ENCODE peak calls at places on chromosomes 2 and 18, in ten cellular contexts. One of them, this sample, is unnamed.

GRCh38 chr2:128514555-128514955 is 195.9 kb upstream of the HS6ST1 start:
- DNase-seq in neural progenitor cell: no peak
- DNase-seq in epithelial cell of esophagus: no peak
- DNase-seq in IMR-90: no peak
- DNase-seq in fibroblast of villous mesenchyme: no peak
- DNase-seq in neuronal stem cell: no peak
- DNase-seq in foreskin fibroblast: no peak
- DNase-seq in fibroblast of mammary gland: no peak
- DNase-seq in A549: no peak
- DNase-seq in heart right ventricle: no peak
- DNase-seq in this sample: no peak

GRCh38 chr2:118474151-118474561 is 373.3 kb downstream of the EN1 start:
- DNase-seq in fibroblast of villous mesenchyme: no peak
- DNase-seq in neuronal stem cell: no peak
- DNase-seq in epithelial cell of esophagus: no peak
- DNase-seq in A549: no peak
- DNase-seq in heart right ventricle: no peak
- DNase-seq in neural progenitor cell: peak; percentile 52
- DNase-seq in foreskin fibroblast: no peak
- DNase-seq in IMR-90: no peak
- DNase-seq in fibroblast of mammary gland: no peak
- DNase-seq in this sample: no peak

GRCh38 chr2:102358496-102358895 is 2.9 kb downstream of the IL18R1 start:
- DNase-seq in epithelial cell of esophagus: no peak
- DNase-seq in neural progenitor cell: no peak
- DNase-seq in A549: no peak
- DNase-seq in heart right ventricle: no peak
- DNase-seq in IMR-90: no peak
- DNase-seq in neuronal stem cell: no peak
- DNase-seq in fibroblast of villous mesenchyme: no peak
- DNase-seq in foreskin fibroblast: no peak
- DNase-seq in fibroblast of mammary gland: no peak
- DNase-seq in this sample: no peak

GRCh38 chr2:138496096-138496651 is 5.4 kb upstream of the SPOPL start:
- DNase-seq in fibroblast of villous mesenchyme: no peak
- DNase-seq in fibroblast of mammary gland: no peak
- DNase-seq in neuronal stem cell: no peak
- DNase-seq in epithelial cell of esophagus: no peak
- DNase-seq in A549: no peak
- DNase-seq in neural progenitor cell: peak; percentile 25
- DNase-seq in foreskin fibroblast: no peak
- DNase-seq in IMR-90: no peak
- DNase-seq in heart right ventricle: no peak
- DNase-seq in this sample: no peak

GRCh38 chr2:158467248-158467647 is 10.5 kb downstream of the PKP4 start:
- DNase-seq in fibroblast of villous mesenchyme: no peak
- DNase-seq in heart right ventricle: no peak
- DNase-seq in foreskin fibroblast: no peak
- DNase-seq in epithelial cell of esophagus: no peak
- DNase-seq in IMR-90: no peak
- DNase-seq in neural progenitor cell: no peak
- DNase-seq in neuronal stem cell: no peak
- DNase-seq in A549: no peak
- DNase-seq in fibroblast of mammary gland: no peak
- DNase-seq in this sample: no peak

GRCh38 chr2:221915926-221916325 is 343.8 kb upstream of the EPHA4 start:
- DNase-seq in fibroblast of mammary gland: peak; percentile 30
- DNase-seq in neural progenitor cell: no peak
- DNase-seq in epithelial cell of esophagus: peak; percentile 3
- DNase-seq in neuronal stem cell: no peak
- DNase-seq in IMR-90: no peak
- DNase-seq in heart right ventricle: no peak
- DNase-seq in A549: no peak
- DNase-seq in foreskin fibroblast: no peak
- DNase-seq in fibroblast of villous mesenchyme: no peak
- DNase-seq in this sample: no peak

GRCh38 chr2:98541906-98542305 is 66.4 kb downstream of the COA5 start:
- DNase-seq in fibroblast of mammary gland: peak; percentile 26
- DNase-seq in IMR-90: no peak
- DNase-seq in epithelial cell of esophagus: peak; percentile 23
- DNase-seq in fibroblast of villous mesenchyme: peak; percentile 75
- DNase-seq in neuronal stem cell: no peak
- DNase-seq in heart right ventricle: no peak
- DNase-seq in foreskin fibroblast: no peak
- DNase-seq in A549: no peak
- DNase-seq in neural progenitor cell: no peak
- DNase-seq in this sample: no peak

GRCh38 chr2:159755788-159756187 is 42.2 kb downstream of the CD302 start:
- DNase-seq in IMR-90: peak; percentile 47
- DNase-seq in A549: peak; percentile 51
- DNase-seq in epithelial cell of esophagus: peak; percentile 99
- DNase-seq in fibroblast of villous mesenchyme: peak; percentile 52
- DNase-seq in neuronal stem cell: no peak
- DNase-seq in neural progenitor cell: peak; percentile 18
- DNase-seq in fibroblast of mammary gland: peak; percentile 38
- DNase-seq in heart right ventricle: no peak
- DNase-seq in foreskin fibroblast: peak; percentile 17
- DNase-seq in this sample: no peak

GRCh38 chr2:156333274-156333950 is 891 bp upstream of the NR4A2 start:
- DNase-seq in neuronal stem cell: no peak
- DNase-seq in neural progenitor cell: no peak
- DNase-seq in epithelial cell of esophagus: peak; percentile 51
- DNase-seq in A549: no peak
- DNase-seq in foreskin fibroblast: no peak
- DNase-seq in fibroblast of mammary gland: no peak
- DNase-seq in fibroblast of villous mesenchyme: no peak
- DNase-seq in IMR-90: no peak
- DNase-seq in heart right ventricle: no peak
- DNase-seq in this sample: no peak

GRCh38 chr2:7010376-7010775 is 93.2 kb downstream of the RNF144A start:
- DNase-seq in IMR-90: peak; percentile 3
- DNase-seq in heart right ventricle: no peak
- DNase-seq in neuronal stem cell: no peak
- DNase-seq in epithelial cell of esophagus: no peak
- DNase-seq in foreskin fibroblast: peak; percentile 70
- DNase-seq in neural progenitor cell: no peak
- DNase-seq in fibroblast of villous mesenchyme: peak; percentile 85
- DNase-seq in A549: no peak
- DNase-seq in fibroblast of mammary gland: peak; percentile 98
- DNase-seq in this sample: no peak

GRCh38 chr2:68594674-68595492 is 48.5 kb upstream of the PROKR1 start:
- DNase-seq in neuronal stem cell: no peak
- DNase-seq in heart right ventricle: peak; percentile 17
- DNase-seq in neural progenitor cell: peak; percentile 48
- DNase-seq in A549: peak; percentile 59
- DNase-seq in epithelial cell of esophagus: peak; percentile 57
- DNase-seq in foreskin fibroblast: peak; percentile 19
- DNase-seq in fibroblast of mammary gland: peak; percentile 49
- DNase-seq in IMR-90: peak; percentile 56
- DNase-seq in fibroblast of villous mesenchyme: peak; percentile 55
- DNase-seq in this sample: no peak

GRCh38 chr2:29040552-29040951 is 33.8 kb downstream of the PCARE start:
- DNase-seq in foreskin fibroblast: no peak
- DNase-seq in fibroblast of mammary gland: no peak
- DNase-seq in IMR-90: peak; percentile 10
- DNase-seq in A549: no peak
- DNase-seq in neuronal stem cell: no peak
- DNase-seq in heart right ventricle: no peak
- DNase-seq in epithelial cell of esophagus: no peak
- DNase-seq in fibroblast of villous mesenchyme: no peak
- DNase-seq in neural progenitor cell: no peak
- DNase-seq in this sample: no peak

GRCh38 chr2:17791121-17791902 is 24.9 kb upstream of the MSGN1 start:
- DNase-seq in fibroblast of mammary gland: peak; percentile 83
- DNase-seq in fibroblast of villous mesenchyme: peak; percentile 92
- DNase-seq in neural progenitor cell: no peak
- DNase-seq in neuronal stem cell: no peak
- DNase-seq in epithelial cell of esophagus: no peak
- DNase-seq in heart right ventricle: no peak
- DNase-seq in A549: no peak
- DNase-seq in foreskin fibroblast: peak; percentile 59
- DNase-seq in IMR-90: peak; percentile 84
- DNase-seq in this sample: no peak

DNA sequence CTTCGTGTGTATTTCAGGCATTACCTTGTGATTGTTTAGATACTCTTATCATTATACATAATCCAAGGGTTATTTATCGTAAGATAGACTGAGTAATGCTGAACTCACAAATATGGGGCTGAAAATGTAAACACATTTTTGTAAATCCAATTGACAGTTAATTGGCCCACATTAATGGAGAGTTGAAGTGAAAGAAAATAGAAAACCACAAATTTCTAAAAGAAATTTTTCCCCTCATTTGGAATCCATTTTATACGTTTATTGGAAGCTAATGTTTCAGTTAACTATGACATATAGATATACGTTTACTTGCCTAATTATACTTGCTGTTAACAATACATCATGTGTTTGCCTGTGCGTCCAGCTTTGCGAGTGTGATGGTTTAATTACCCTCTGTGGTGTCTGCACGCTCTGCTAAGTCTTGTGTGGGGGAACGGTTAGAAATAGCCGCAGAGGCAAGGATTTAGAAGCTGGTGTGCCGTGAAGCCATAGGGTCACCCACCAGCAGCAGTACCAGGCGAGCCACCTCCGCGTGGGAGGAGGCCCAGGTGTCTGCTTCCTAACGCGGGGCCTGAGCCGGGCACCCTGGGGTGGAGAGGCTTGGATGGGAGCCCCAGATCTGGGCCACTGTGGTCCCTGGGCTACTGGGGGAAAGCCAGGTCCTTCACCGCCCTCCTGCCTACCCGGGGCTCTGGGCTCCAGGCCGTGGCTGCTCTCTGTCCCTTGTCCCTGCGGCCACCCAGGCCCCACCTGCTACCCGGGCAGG is 38.0 kb downstream of the TSHZ1 start:
- DNase-seq in epithelial cell of esophagus: no peak
- DNase-seq in A549: no peak
- DNase-seq in fibroblast of mammary gland: no peak
- DNase-seq in neuronal stem cell: no peak
- DNase-seq in neural progenitor cell: no peak
- DNase-seq in heart right ventricle: no peak
- DNase-seq in fibroblast of villous mesenchyme: peak; percentile 52
- DNase-seq in IMR-90: no peak
- DNase-seq in foreskin fibroblast: no peak
- DNase-seq in this sample: no peak
- H3K4me3 ChIP-seq in epithelial cell of esophagus: peak overlapping the region; percentile 50
- H3K4me3 ChIP-seq in A549: peak overlapping the region; percentile 36
- H3K4me3 ChIP-seq in fibroblast of mammary gland: peak overlapping the region; percentile 45
- H3K4me3 ChIP-seq in neuronal stem cell: no peak overlapping the region
- H3K4me3 ChIP-seq in neural progenitor cell: no peak overlapping the region
- H3K4me3 ChIP-seq in heart right ventricle: peak overlapping the region; percentile 43
- H3K4me3 ChIP-seq in fibroblast of villous mesenchyme: peak overlapping the region; percentile 48
- H3K4me3 ChIP-seq in IMR-90: peak overlapping the region; percentile 40
- H3K4me3 ChIP-seq in foreskin fibroblast: peak overlapping the region; percentile 59
- H3K4me3 ChIP-seq in this sample: peak overlapping the region; percentile 52

GRCh38 chr2:172513524-172513900 is 42.4 kb upstream of the PDK1 start:
- DNase-seq in fibroblast of villous mesenchyme: no peak
- DNase-seq in fibroblast of mammary gland: no peak
- DNase-seq in heart right ventricle: no peak
- DNase-seq in A549: no peak
- DNase-seq in neural progenitor cell: no peak
- DNase-seq in foreskin fibroblast: no peak
- DNase-seq in IMR-90: no peak
- DNase-seq in neuronal stem cell: no peak
- DNase-seq in epithelial cell of esophagus: no peak
- DNase-seq in this sample: no peak
- H3K4me3 ChIP-seq in fibroblast of villous mesenchyme: no peak overlapping the region
- H3K4me3 ChIP-seq in fibroblast of mammary gland: no peak overlapping the region
- H3K4me3 ChIP-seq in heart right ventricle: no peak overlapping the region
- H3K4me3 ChIP-seq in A549: no peak overlapping the region
- H3K4me3 ChIP-seq in neural progenitor cell: no peak overlapping the region
- H3K4me3 ChIP-seq in foreskin fibroblast: no peak overlapping the region
- H3K4me3 ChIP-seq in IMR-90: no peak overlapping the region
- H3K4me3 ChIP-seq in neuronal stem cell: no peak overlapping the region
- H3K4me3 ChIP-seq in epithelial cell of esophagus: no peak overlapping the region
- H3K4me3 ChIP-seq in this sample: no peak overlapping the region

GRCh38 chr2:237695201-237695780 is 67.9 kb downstream of the LRRFIP1 start:
- DNase-seq in epithelial cell of esophagus: peak; percentile 90
- DNase-seq in neuronal stem cell: no peak
- DNase-seq in IMR-90: peak; percentile 99
- DNase-seq in heart right ventricle: no peak
- DNase-seq in fibroblast of villous mesenchyme: peak; percentile 96
- DNase-seq in A549: peak; percentile 84
- DNase-seq in neural progenitor cell: no peak
- DNase-seq in foreskin fibroblast: peak; percentile 91
- DNase-seq in fibroblast of mammary gland: peak; percentile 98
- DNase-seq in this sample: no peak
- H3K4me3 ChIP-seq in epithelial cell of esophagus: no peak overlapping the region
- H3K4me3 ChIP-seq in neuronal stem cell: no peak overlapping the region
- H3K4me3 ChIP-seq in IMR-90: no peak overlapping the region
- H3K4me3 ChIP-seq in heart right ventricle: peak overlapping the region; percentile 75
- H3K4me3 ChIP-seq in fibroblast of villous mesenchyme: no peak overlapping the region
- H3K4me3 ChIP-seq in A549: peak overlapping the region; percentile 82
- H3K4me3 ChIP-seq in neural progenitor cell: no peak overlapping the region
- H3K4me3 ChIP-seq in foreskin fibroblast: peak overlapping the region; percentile 4
- H3K4me3 ChIP-seq in fibroblast of mammary gland: no peak overlapping the region
- H3K4me3 ChIP-seq in this sample: peak overlapping the region; percentile 83

DNA sequence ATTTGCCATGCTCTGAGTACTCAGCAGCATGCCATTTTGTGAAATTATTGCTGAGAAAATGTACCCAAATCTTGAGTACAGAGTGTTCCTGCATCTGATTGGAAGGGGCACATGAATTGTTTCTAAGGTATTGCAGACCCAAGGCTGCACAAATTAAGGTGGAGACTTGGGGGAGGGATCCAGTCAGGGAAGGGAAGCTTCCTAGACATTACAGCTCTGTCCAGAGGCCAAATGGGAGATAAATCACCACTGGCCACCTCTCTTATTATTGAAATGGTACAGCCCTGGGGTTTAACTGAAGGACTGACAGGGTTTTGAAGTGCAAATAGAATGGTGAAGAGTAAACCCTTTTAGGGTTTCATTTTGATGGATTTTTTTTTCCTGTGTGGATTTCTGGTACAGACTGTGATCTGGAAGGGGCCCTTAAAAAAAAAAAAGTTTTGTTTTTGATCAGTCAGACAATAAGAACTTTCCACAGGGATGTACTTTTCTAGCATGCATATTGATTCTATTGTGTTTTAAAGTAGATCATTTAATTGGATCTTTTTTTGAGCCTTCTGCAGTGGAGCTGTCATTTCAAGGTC is 119.4 kb downstream of the GREB1L start:
- DNase-seq in A549: no peak
- DNase-seq in epithelial cell of esophagus: no peak
- DNase-seq in fibroblast of villous mesenchyme: no peak
- DNase-seq in IMR-90: no peak
- DNase-seq in heart right ventricle: no peak
- DNase-seq in neuronal stem cell: no peak
- DNase-seq in neural progenitor cell: peak; percentile 62
- DNase-seq in foreskin fibroblast: no peak
- DNase-seq in fibroblast of mammary gland: peak; percentile 22
- DNase-seq in this sample: no peak
- H3K4me3 ChIP-seq in A549: no peak overlapping the region
- H3K4me3 ChIP-seq in epithelial cell of esophagus: no peak overlapping the region
- H3K4me3 ChIP-seq in fibroblast of villous mesenchyme: no peak overlapping the region
- H3K4me3 ChIP-seq in IMR-90: no peak overlapping the region
- H3K4me3 ChIP-seq in heart right ventricle: no peak overlapping the region
- H3K4me3 ChIP-seq in neuronal stem cell: no peak overlapping the region
- H3K4me3 ChIP-seq in neural progenitor cell: peak overlapping the region; percentile 61
- H3K4me3 ChIP-seq in foreskin fibroblast: no peak overlapping the region
- H3K4me3 ChIP-seq in fibroblast of mammary gland: no peak overlapping the region
- H3K4me3 ChIP-seq in this sample: no peak overlapping the region

GRCh38 chr2:3522851-3523481 is 3.6 kb upstream of the ADI1 start:
- DNase-seq in foreskin fibroblast: peak; percentile 24
- DNase-seq in fibroblast of villous mesenchyme: peak; percentile 88
- DNase-seq in A549: no peak
- DNase-seq in fibroblast of mammary gland: peak; percentile 55
- DNase-seq in IMR-90: peak; percentile 61
- DNase-seq in heart right ventricle: no peak
- DNase-seq in epithelial cell of esophagus: no peak
- DNase-seq in neuronal stem cell: no peak
- DNase-seq in neural progenitor cell: no peak
- DNase-seq in this sample: no peak
- H3K4me3 ChIP-seq in foreskin fibroblast: no peak overlapping the region
- H3K4me3 ChIP-seq in fibroblast of villous mesenchyme: peak overlapping the region; percentile 6
- H3K4me3 ChIP-seq in A549: no peak overlapping the region
- H3K4me3 ChIP-seq in fibroblast of mammary gland: no peak overlapping the region
- H3K4me3 ChIP-seq in IMR-90: no peak overlapping the region
- H3K4me3 ChIP-seq in heart right ventricle: no peak overlapping the region
- H3K4me3 ChIP-seq in epithelial cell of esophagus: no peak overlapping the region
- H3K4me3 ChIP-seq in neuronal stem cell: no peak overlapping the region
- H3K4me3 ChIP-seq in neural progenitor cell: no peak overlapping the region
- H3K4me3 ChIP-seq in this sample: no peak overlapping the region